ENCODE peak calls at places on chromosomes 4 and X, in six cellular contexts. C is stimulated activated CD4-positive, alpha-beta T cell treated with anti-CD3 and anti-CD28 coated beads, Interleukin-2, amount 100 ng/mL, for 4 hours; V is sciatic nerve; E is amniotic epithelial cell; N is stimulated activated naive CD8-positive, alpha-beta T cell treated with anti-CD3 and anti-CD28 coated beads, Interleukin-15, amount 100 ng/mL, for 72 hours; U is astrocyte of the spinal cord. O is an unnamed sample.

GRCh38 chr4:150302553-150302952 is 224.3 kb downstream of the DCLK2 start:
- DNase-seq in C (peak), V (no peak), E (peak), N (peak), U (peak), O (no peak)

GRCh38 chrX:1481636-1482529 is 29.2 kb upstream of the ASMTL start:
- DNase-seq in C (peak), V (no peak), E (peak), N (peak), U (peak), O (peak)

GRCh38 chr4:5157721-5158390 is 106.6 kb downstream of the STK32B start:
- DNase-seq in C (no peak), V (no peak), E (no peak), N (no peak), U (no peak), O (no peak)

GRCh38 chr4:176002007-176002623 is 63.5 kb upstream of the WDR17 start:
- DNase-seq in C (no peak), V (peak), E (no peak), N (no peak), U (no peak), O (peak)

GRCh38 chr4:112083587-112084347 is 61.5 kb upstream of the FAM241A start:
- DNase-seq in C (no peak), V (no peak), E (peak), N (no peak), U (peak), O (no peak)

GRCh38 chr4:33592701-33593100 is 2651.6 kb downstream of the ARAP2 start:
- DNase-seq in C (no peak), V (no peak), E (peak), N (no peak), U (peak), O (no peak)

GRCh38 chr4:177281544-177281943 is 28.1 kb upstream of the NEIL3 start:
- DNase-seq in C (no peak), V (no peak), E (peak), N (no peak), U (peak), O (no peak)

GRCh38 chr4:116361782-116362181 is 723.6 kb downstream of the TRAM1L1 start:
- DNase-seq in C (no peak), V (no peak), E (peak), N (no peak), U (no peak), O (no peak)

GRCh38 chr4:152278505-152279301 is 257.2 kb downstream of the FBXW7 start:
- DNase-seq in C (no peak), V (no peak), E (no peak), N (no peak), U (no peak), O (no peak)

GRCh38 chr4:2478220-2478619 is 9.3 kb downstream of the RNF4 start:
- DNase-seq in C (no peak), V (no peak), E (no peak), N (no peak), U (no peak), O (no peak)

GRCh38 chr4:72031868-72032619 is at the start of gene NPFFR2:
- DNase-seq in C (no peak), V (peak), E (peak), N (no peak), U (peak), O (no peak)

GRCh38 chr4:168651374-168651773 is 154.5 kb downstream of the PALLD start:
- DNase-seq in C (no peak), V (no peak), E (peak), N (no peak), U (peak), O (no peak)

GRCh38 chrX:17078031-17078730 is 131.7 kb downstream of the REPS2 start:
- DNase-seq in C (no peak), V (no peak), E (no peak), N (no peak), U (peak), O (no peak)

GRCh38 chr4:164572877-164573279 is 181.1 kb upstream of the SMIM31 start:
- DNase-seq in C (no peak), V (no peak), E (peak), N (no peak), U (peak), O (no peak)

GRCh38 chr4:108030332-108030731 is 40.6 kb downstream of the HADH start:
- DNase-seq in C (peak), V (no peak), E (peak), N (peak), U (peak), O (peak)

GRCh38 chr4:996030-996993 is 3.1 kb upstream of the SLC26A1 start:
- DNase-seq in C (no peak), V (no peak), E (no peak), N (no peak), U (no peak), O (no peak)

GRCh38 chrX:50707955-50708694 is 105.9 kb downstream of the SHROOM4 start:
- DNase-seq in C (no peak), V (no peak), E (no peak), N (no peak), U (peak), O (no peak)

GRCh38 chr4:148007303-148007702 is 275.4 kb downstream of the ARHGAP10 start:
- DNase-seq in C (no peak), V (no peak), E (peak), N (no peak), U (peak), O (no peak)

GRCh38 chrX:14865201-14865600 is 7.7 kb downstream of the FANCB start:
- DNase-seq in C (no peak), V (no peak), E (peak), N (no peak), U (peak), O (no peak)

GRCh38 chr4:152415980-152416379 is 119.9 kb downstream of the FBXW7 start:
- DNase-seq in C (no peak), V (no peak), E (peak), N (no peak), U (peak), O (no peak)

GRCh38 chrX:14080031-14080430 is 50.3 kb upstream of the GEMIN8 start:
- DNase-seq in C (no peak), V (no peak), E (no peak), N (no peak), U (no peak), O (no peak)

GRCh38 chr4:5467111-5467510 is 241.2 kb downstream of the EVC2 start:
- DNase-seq in C (no peak), V (no peak), E (no peak), N (no peak), U (no peak), O (no peak)

GRCh38 chrX:65607070-65607742 is 60.2 kb upstream of the MSN start:
- DNase-seq in C (no peak), V (no peak), E (peak), N (no peak), U (peak), O (no peak)

GRCh38 chr4:159012381-159012780 is 90.5 kb upstream of the RAPGEF2 start:
- DNase-seq in C (no peak), V (no peak), E (peak), N (no peak), U (no peak), O (no peak)

GRCh38 chrX:53166103-53166502 is 58.9 kb downstream of the KDM5C start:
- DNase-seq in C (no peak), V (no peak), E (no peak), N (no peak), U (no peak), O (no peak)

GRCh38 chr4:183213996-183214395 is 106.1 kb downstream of the CLDN22 start:
- DNase-seq in C (no peak), V (no peak), E (no peak), N (no peak), U (no peak), O (no peak)

GRCh38 chrX:39869846-39870601 is 227.7 kb downstream of the BCOR start:
- DNase-seq in C (peak), V (no peak), E (peak), N (peak), U (peak), O (no peak)

GRCh38 chr4:650951-651883 is 22.9 kb downstream of the ATP5ME start:
- DNase-seq in C (no peak), V (no peak), E (no peak), N (no peak), U (no peak), O (no peak)

GRCh38 chrX:136525738-136526606 is 6.0 kb upstream of the VGLL1 start:
- DNase-seq in C (no peak), V (peak), E (peak), N (no peak), U (peak), O (no peak)

GRCh38 chrX:69038188-69038587 is 127.1 kb downstream of the PJA1 start:
- DNase-seq in C (no peak), V (no peak), E (no peak), N (no peak), U (no peak), O (no peak)

GRCh38 chr4:150683775-150684350 is 101.9 kb downstream of the MAB21L2 start:
- DNase-seq in C (no peak), V (no peak), E (no peak), N (no peak), U (no peak), O (no peak)

GRCh38 chrX:150476183-150476699 is 92.2 kb upstream of the MTM1 start:
- DNase-seq in C (no peak), V (no peak), E (peak), N (no peak), U (peak), O (no peak)

GRCh38 chr4:138192113-138192512 is 50.0 kb downstream of the SLC7A11 start:
- DNase-seq in C (no peak), V (no peak), E (no peak), N (no peak), U (peak), O (no peak)

GRCh38 chr4:94595013-94595412 is 143.3 kb downstream of the PDLIM5 start:
- DNase-seq in C (no peak), V (no peak), E (no peak), N (no peak), U (no peak), O (no peak)

GRCh38 chr4:30862176-30862575 is 142.0 kb downstream of the PCDH7 start:
- DNase-seq in C (no peak), V (no peak), E (no peak), N (no peak), U (no peak), O (no peak)

GRCh38 chr4:7398788-7399432 is 35.8 kb downstream of the PSAPL1 start:
- DNase-seq in C (no peak), V (no peak), E (no peak), N (no peak), U (no peak), O (no peak)

GRCh38 chr4:5942947-5943346 is 50.1 kb upstream of the CRMP1 start:
- DNase-seq in C (no peak), V (no peak), E (no peak), N (no peak), U (no peak), O (no peak)

GRCh38 chrX:153878969-153879653 is 6.9 kb downstream of the L1CAM start:
- DNase-seq in C (peak), V (peak), E (no peak), N (peak), U (no peak), O (no peak)

GRCh38 chr4:40731792-40732245 is 17.9 kb upstream of the NSUN7 start:
- DNase-seq in C (no peak), V (no peak), E (no peak), N (no peak), U (no peak), O (no peak)

O was measured in stimulated activated naive B cell treated with anti-CD40 and anti-IgM and Interleukin-4, amounts not matched to agents 10 μg/mL and 1 μg/mL and 100 μg/mL, for 72 hours.